ENCODE peak calls at places on chromosomes 13 and 19, in ten cellular contexts. One of them, this sample, is unnamed.

GRCh38 chr13:99974296-99974938 is 2.9 kb upstream of the ZIC5 start:
- DNase-seq in mammary epithelial cell: no peak
- DNase-seq in type B pancreatic cell: no peak
- DNase-seq in tibial nerve: no peak
- DNase-seq in AG04450: no peak
- DNase-seq in ascending aorta: no peak
- DNase-seq in brain microvascular endothelial cell: no peak
- DNase-seq in activated CD8-positive, alpha-beta T cell treated with anti-CD3 and anti-CD28 coated beads for 36 hours: no peak
- DNase-seq in choroid plexus epithelial cell: no peak
- DNase-seq in NB4: no peak
- DNase-seq in this sample: no peak

GRCh38 chr19:15072930-15073647 is 8.9 kb upstream of the OR1I1 start:
- DNase-seq in brain microvascular endothelial cell: no peak
- DNase-seq in activated CD8-positive, alpha-beta T cell treated with anti-CD3 and anti-CD28 coated beads for 36 hours: peak
- DNase-seq in type B pancreatic cell: no peak
- DNase-seq in NB4: no peak
- DNase-seq in AG04450: no peak
- DNase-seq in mammary epithelial cell: peak
- DNase-seq in ascending aorta: no peak
- DNase-seq in choroid plexus epithelial cell: no peak
- DNase-seq in tibial nerve: no peak
- DNase-seq in this sample: no peak

GRCh38 chr19:11693505-11694499 is 44.9 kb downstream of the ZNF823 start:
- DNase-seq in mammary epithelial cell: peak
- DNase-seq in type B pancreatic cell: no peak
- DNase-seq in NB4: peak
- DNase-seq in choroid plexus epithelial cell: peak
- DNase-seq in activated CD8-positive, alpha-beta T cell treated with anti-CD3 and anti-CD28 coated beads for 36 hours: no peak
- DNase-seq in brain microvascular endothelial cell: peak
- DNase-seq in ascending aorta: no peak
- DNase-seq in tibial nerve: no peak
- DNase-seq in AG04450: no peak
- DNase-seq in this sample: peak

GRCh38 chr19:50358483-50359431 is 6.7 kb downstream of the NAPSA start:
- DNase-seq in activated CD8-positive, alpha-beta T cell treated with anti-CD3 and anti-CD28 coated beads for 36 hours: peak
- DNase-seq in type B pancreatic cell: no peak
- DNase-seq in tibial nerve: no peak
- DNase-seq in NB4: no peak
- DNase-seq in ascending aorta: no peak
- DNase-seq in choroid plexus epithelial cell: peak
- DNase-seq in mammary epithelial cell: no peak
- DNase-seq in AG04450: no peak
- DNase-seq in brain microvascular endothelial cell: no peak
- DNase-seq in this sample: peak

GRCh38 chr13:50762969-50763568 is 80.4 kb downstream of the DLEU7 start:
- DNase-seq in tibial nerve: no peak
- DNase-seq in AG04450: no peak
- DNase-seq in NB4: no peak
- DNase-seq in ascending aorta: no peak
- DNase-seq in brain microvascular endothelial cell: no peak
- DNase-seq in type B pancreatic cell: no peak
- DNase-seq in choroid plexus epithelial cell: no peak
- DNase-seq in activated CD8-positive, alpha-beta T cell treated with anti-CD3 and anti-CD28 coated beads for 36 hours: no peak
- DNase-seq in mammary epithelial cell: no peak
- DNase-seq in this sample: no peak

GRCh38 chr19:50384685-50385535 is 763 bp downstream of the POLD1 start:
- DNase-seq in tibial nerve: no peak
- DNase-seq in mammary epithelial cell: peak
- DNase-seq in AG04450: no peak
- DNase-seq in activated CD8-positive, alpha-beta T cell treated with anti-CD3 and anti-CD28 coated beads for 36 hours: peak
- DNase-seq in NB4: peak
- DNase-seq in choroid plexus epithelial cell: peak
- DNase-seq in ascending aorta: no peak
- DNase-seq in type B pancreatic cell: no peak
- DNase-seq in brain microvascular endothelial cell: peak
- DNase-seq in this sample: no peak

GRCh38 chr19:28307460-28307859 is 905.5 kb downstream of the UQCRFS1 start:
- DNase-seq in NB4: no peak
- DNase-seq in type B pancreatic cell: no peak
- DNase-seq in tibial nerve: no peak
- DNase-seq in mammary epithelial cell: no peak
- DNase-seq in ascending aorta: no peak
- DNase-seq in brain microvascular endothelial cell: no peak
- DNase-seq in activated CD8-positive, alpha-beta T cell treated with anti-CD3 and anti-CD28 coated beads for 36 hours: no peak
- DNase-seq in choroid plexus epithelial cell: no peak
- DNase-seq in AG04450: no peak
- DNase-seq in this sample: no peak

GRCh38 chr19:35247526-35248309 is 1.1 kb upstream of the LSR start:
- DNase-seq in AG04450: no peak
- DNase-seq in tibial nerve: no peak
- DNase-seq in choroid plexus epithelial cell: no peak
- DNase-seq in brain microvascular endothelial cell: no peak
- DNase-seq in mammary epithelial cell: peak
- DNase-seq in type B pancreatic cell: peak
- DNase-seq in activated CD8-positive, alpha-beta T cell treated with anti-CD3 and anti-CD28 coated beads for 36 hours: peak
- DNase-seq in ascending aorta: no peak
- DNase-seq in NB4: no peak
- DNase-seq in this sample: peak

GRCh38 chr13:27425151-27425917 is 915 bp downstream of the GTF3A start:
- DNase-seq in brain microvascular endothelial cell: no peak
- DNase-seq in choroid plexus epithelial cell: peak
- DNase-seq in mammary epithelial cell: peak
- DNase-seq in AG04450: no peak
- DNase-seq in activated CD8-positive, alpha-beta T cell treated with anti-CD3 and anti-CD28 coated beads for 36 hours: peak
- DNase-seq in NB4: peak
- DNase-seq in tibial nerve: no peak
- DNase-seq in type B pancreatic cell: no peak
- DNase-seq in ascending aorta: no peak
- DNase-seq in this sample: peak

GRCh38 chr19:33624586-33625153 is 2.9 kb downstream of the CHST8 start:
- DNase-seq in choroid plexus epithelial cell: no peak
- DNase-seq in ascending aorta: no peak
- DNase-seq in tibial nerve: no peak
- DNase-seq in AG04450: no peak
- DNase-seq in mammary epithelial cell: no peak
- DNase-seq in brain microvascular endothelial cell: no peak
- DNase-seq in NB4: no peak
- DNase-seq in type B pancreatic cell: no peak
- DNase-seq in activated CD8-positive, alpha-beta T cell treated with anti-CD3 and anti-CD28 coated beads for 36 hours: no peak
- DNase-seq in this sample: no peak

GRCh38 chr19:5974721-5975387 is 3.1 kb downstream of the RANBP3 start:
- DNase-seq in AG04450: no peak
- DNase-seq in NB4: no peak
- DNase-seq in tibial nerve: no peak
- DNase-seq in type B pancreatic cell: no peak
- DNase-seq in mammary epithelial cell: no peak
- DNase-seq in activated CD8-positive, alpha-beta T cell treated with anti-CD3 and anti-CD28 coated beads for 36 hours: peak
- DNase-seq in choroid plexus epithelial cell: peak
- DNase-seq in brain microvascular endothelial cell: no peak
- DNase-seq in ascending aorta: no peak
- DNase-seq in this sample: peak

GRCh38 chr13:114102521-114103288 is 29.7 kb downstream of the RASA3 start:
- DNase-seq in activated CD8-positive, alpha-beta T cell treated with anti-CD3 and anti-CD28 coated beads for 36 hours: no peak
- DNase-seq in tibial nerve: no peak
- DNase-seq in type B pancreatic cell: no peak
- DNase-seq in NB4: no peak
- DNase-seq in AG04450: no peak
- DNase-seq in ascending aorta: no peak
- DNase-seq in mammary epithelial cell: no peak
- DNase-seq in brain microvascular endothelial cell: no peak
- DNase-seq in choroid plexus epithelial cell: no peak
- DNase-seq in this sample: no peak

DNA sequence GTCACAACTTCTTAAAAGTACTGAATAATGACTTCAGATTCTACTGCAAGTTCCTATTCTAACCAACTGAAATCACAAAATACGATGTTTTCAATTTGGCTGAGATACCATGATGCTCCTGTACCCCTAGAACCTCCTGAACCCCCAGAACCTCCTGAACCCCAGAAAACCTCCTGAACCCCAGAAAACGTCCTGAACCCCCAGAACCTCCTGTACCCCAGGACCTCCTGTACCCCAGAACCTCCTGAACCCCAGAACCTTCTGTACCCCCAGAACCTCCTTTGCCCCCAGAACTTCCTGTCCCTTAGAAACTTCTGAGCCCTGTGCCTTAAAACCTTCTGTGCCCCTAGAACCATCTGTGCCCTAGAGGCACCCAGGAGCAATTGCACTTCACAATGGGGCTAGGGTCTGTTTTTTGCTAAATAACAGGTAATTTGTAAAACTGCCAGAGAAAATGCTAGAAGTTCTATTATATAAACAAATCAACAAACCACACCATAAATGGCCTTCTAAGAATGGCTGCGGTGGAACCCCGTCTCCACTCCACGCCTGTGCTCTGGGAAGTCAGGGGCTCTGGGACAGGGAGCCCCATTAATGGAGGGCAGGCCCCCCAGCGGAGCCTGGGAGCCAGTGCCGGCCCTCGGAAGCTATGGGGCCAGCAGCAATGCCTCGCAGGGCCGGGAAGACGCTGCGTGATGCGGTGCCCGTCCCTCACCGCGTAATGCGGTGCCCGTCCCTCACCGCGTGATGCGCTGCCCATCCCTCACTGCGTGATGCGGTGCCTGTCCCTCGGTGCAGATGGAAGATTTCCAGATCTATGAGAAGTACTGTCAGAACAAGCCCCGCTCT is 21.3 kb upstream of the F7 start:
- DNase-seq in type B pancreatic cell: no peak
- DNase-seq in ascending aorta: no peak
- DNase-seq in activated CD8-positive, alpha-beta T cell treated with anti-CD3 and anti-CD28 coated beads for 36 hours: no peak
- DNase-seq in tibial nerve: no peak
- DNase-seq in brain microvascular endothelial cell: no peak
- DNase-seq in choroid plexus epithelial cell: no peak
- DNase-seq in AG04450: no peak
- DNase-seq in mammary epithelial cell: no peak
- DNase-seq in NB4: no peak
- DNase-seq in this sample: no peak
- TF ChIP-seq CTCF in type B pancreatic cell: peak
- TF ChIP-seq CTCF in ascending aorta: no peak
- TF ChIP-seq CTCF in activated CD8-positive, alpha-beta T cell treated with anti-CD3 and anti-CD28 coated beads for 36 hours: no peak
- TF ChIP-seq CTCF in tibial nerve: no peak
- TF ChIP-seq CTCF in brain microvascular endothelial cell: peak
- TF ChIP-seq CTCF in choroid plexus epithelial cell: peak
- TF ChIP-seq CTCF in AG04450: peak
- TF ChIP-seq CTCF in mammary epithelial cell: no peak
- TF ChIP-seq CTCF in NB4: peak
- TF ChIP-seq CTCF in this sample: no peak

DNA sequence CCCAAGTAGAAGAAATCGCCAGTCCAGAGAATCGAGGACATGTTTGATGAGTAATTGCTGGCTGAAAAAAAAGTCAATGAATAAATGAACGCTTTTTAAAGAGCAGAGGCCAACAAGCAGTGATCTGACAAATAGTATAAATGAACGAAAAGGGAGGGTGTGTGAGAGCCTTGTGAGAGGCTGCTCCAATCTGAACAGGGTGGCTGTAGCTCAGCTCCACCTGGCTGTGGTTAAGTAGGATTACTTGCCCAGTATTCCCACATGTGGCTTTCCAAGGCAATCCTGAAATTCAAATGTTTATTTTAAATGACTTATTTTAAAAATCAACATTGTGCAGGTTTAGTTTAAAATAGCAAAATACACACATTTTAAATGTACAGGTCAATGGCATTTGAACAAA is 117.0 kb downstream of the TSHZ3 start:
- DNase-seq in AG04450: peak
- DNase-seq in tibial nerve: no peak
- DNase-seq in ascending aorta: no peak
- DNase-seq in brain microvascular endothelial cell: no peak
- DNase-seq in mammary epithelial cell: no peak
- DNase-seq in activated CD8-positive, alpha-beta T cell treated with anti-CD3 and anti-CD28 coated beads for 36 hours: no peak
- DNase-seq in choroid plexus epithelial cell: peak
- DNase-seq in NB4: no peak
- DNase-seq in type B pancreatic cell: no peak
- DNase-seq in this sample: no peak
- TF ChIP-seq CTCF in AG04450: peak
- TF ChIP-seq CTCF in tibial nerve: no peak
- TF ChIP-seq CTCF in ascending aorta: no peak
- TF ChIP-seq CTCF in brain microvascular endothelial cell: no peak
- TF ChIP-seq CTCF in mammary epithelial cell: peak
- TF ChIP-seq CTCF in activated CD8-positive, alpha-beta T cell treated with anti-CD3 and anti-CD28 coated beads for 36 hours: no peak
- TF ChIP-seq CTCF in choroid plexus epithelial cell: peak
- TF ChIP-seq CTCF in NB4: no peak
- TF ChIP-seq CTCF in type B pancreatic cell: peak
- TF ChIP-seq CTCF in this sample: no peak

GRCh38 chr19:40510526-40511115 is 43.8 kb downstream of the SPTBN4 start:
- DNase-seq in mammary epithelial cell: no peak
- DNase-seq in ascending aorta: no peak
- DNase-seq in NB4: no peak
- DNase-seq in activated CD8-positive, alpha-beta T cell treated with anti-CD3 and anti-CD28 coated beads for 36 hours: no peak
- DNase-seq in brain microvascular endothelial cell: no peak
- DNase-seq in tibial nerve: no peak
- DNase-seq in AG04450: no peak
- DNase-seq in type B pancreatic cell: no peak
- DNase-seq in choroid plexus epithelial cell: no peak
- DNase-seq in this sample: no peak

GRCh38 chr19:40512473-40513344 is 45.9 kb downstream of the SPTBN4 start:
- DNase-seq in mammary epithelial cell: peak
- DNase-seq in AG04450: no peak
- DNase-seq in NB4: no peak
- DNase-seq in activated CD8-positive, alpha-beta T cell treated with anti-CD3 and anti-CD28 coated beads for 36 hours: no peak
- DNase-seq in type B pancreatic cell: no peak
- DNase-seq in brain microvascular endothelial cell: peak
- DNase-seq in tibial nerve: no peak
- DNase-seq in ascending aorta: no peak
- DNase-seq in choroid plexus epithelial cell: peak
- DNase-seq in this sample: no peak

GRCh38 chr19:40511487-40511886 is 44.7 kb downstream of the SPTBN4 start:
- DNase-seq in NB4: no peak
- DNase-seq in type B pancreatic cell: no peak
- DNase-seq in mammary epithelial cell: no peak
- DNase-seq in ascending aorta: no peak
- DNase-seq in activated CD8-positive, alpha-beta T cell treated with anti-CD3 and anti-CD28 coated beads for 36 hours: no peak
- DNase-seq in choroid plexus epithelial cell: no peak
- DNase-seq in tibial nerve: no peak
- DNase-seq in brain microvascular endothelial cell: no peak
- DNase-seq in AG04450: no peak
- DNase-seq in this sample: no peak

GRCh38 chr19:40513345-40513678 is 46.5 kb downstream of the SPTBN4 start:
- DNase-seq in NB4: no peak
- DNase-seq in AG04450: no peak
- DNase-seq in ascending aorta: no peak
- DNase-seq in mammary epithelial cell: no peak
- DNase-seq in choroid plexus epithelial cell: no peak
- DNase-seq in brain microvascular endothelial cell: no peak
- DNase-seq in type B pancreatic cell: no peak
- DNase-seq in tibial nerve: no peak
- DNase-seq in activated CD8-positive, alpha-beta T cell treated with anti-CD3 and anti-CD28 coated beads for 36 hours: no peak
- DNase-seq in this sample: no peak

GRCh38 chr19:40512110-40512472 is 45.3 kb downstream of the SPTBN4 start:
- DNase-seq in choroid plexus epithelial cell: no peak
- DNase-seq in mammary epithelial cell: no peak
- DNase-seq in tibial nerve: no peak
- DNase-seq in AG04450: no peak
- DNase-seq in ascending aorta: no peak
- DNase-seq in NB4: no peak
- DNase-seq in activated CD8-positive, alpha-beta T cell treated with anti-CD3 and anti-CD28 coated beads for 36 hours: no peak
- DNase-seq in type B pancreatic cell: no peak
- DNase-seq in brain microvascular endothelial cell: no peak
- DNase-seq in this sample: no peak
- TF ChIP-seq CTCF in choroid plexus epithelial cell: no peak
- TF ChIP-seq CTCF in mammary epithelial cell: no peak
- TF ChIP-seq CTCF in tibial nerve: no peak
- TF ChIP-seq CTCF in AG04450: no peak
- TF ChIP-seq CTCF in ascending aorta: no peak
- TF ChIP-seq CTCF in NB4: no peak
- TF ChIP-seq CTCF in activated CD8-positive, alpha-beta T cell treated with anti-CD3 and anti-CD28 coated beads for 36 hours: no peak
- TF ChIP-seq CTCF in type B pancreatic cell: no peak
- TF ChIP-seq CTCF in brain microvascular endothelial cell: no peak
- TF ChIP-seq CTCF in this sample: no peak

GRCh38 chr13:30105381-30105780 is 202.0 kb downstream of the KATNAL1 start:
- DNase-seq in ascending aorta: no peak
- DNase-seq in activated CD8-positive, alpha-beta T cell treated with anti-CD3 and anti-CD28 coated beads for 36 hours: no peak
- DNase-seq in mammary epithelial cell: no peak
- DNase-seq in brain microvascular endothelial cell: no peak
- DNase-seq in AG04450: no peak
- DNase-seq in tibial nerve: no peak
- DNase-seq in type B pancreatic cell: no peak
- DNase-seq in choroid plexus epithelial cell: no peak
- DNase-seq in NB4: no peak
- DNase-seq in this sample: no peak
- TF ChIP-seq CTCF in ascending aorta: no peak
- TF ChIP-seq CTCF in activated CD8-positive, alpha-beta T cell treated with anti-CD3 and anti-CD28 coated beads for 36 hours: no peak
- TF ChIP-seq CTCF in mammary epithelial cell: no peak
- TF ChIP-seq CTCF in brain microvascular endothelial cell: peak
- TF ChIP-seq CTCF in AG04450: no peak
- TF ChIP-seq CTCF in tibial nerve: no peak
- TF ChIP-seq CTCF in type B pancreatic cell: no peak
- TF ChIP-seq CTCF in choroid plexus epithelial cell: no peak
- TF ChIP-seq CTCF in NB4: no peak
- TF ChIP-seq CTCF in this sample: no peak

This sample was measured in GM12865.